ENCODE peak calls at places on chromosome 20, in four cellular contexts. J, L, F and Z are unnamed samples.

GRCh38 chr20:7627734-7628663 is 312.3 kb downstream of the HAO1 start:
- DNase-seq in F (no peak), J (peak), L (no peak), Z (peak)

GRCh38 chr20:37278966-37279590 is 10.4 kb upstream of the MANBAL start:
- DNase-seq in J (peak), L (no peak), F (no peak), Z (peak)

GRCh38 chr20:52586697-52587096 is 385.5 kb upstream of the TSHZ2 start:
- DNase-seq in F (no peak), L (no peak), J (no peak), Z (no peak)

GRCh38 chr20:59940129-59940955 is at the start of the genes FAM217B and PPP1R3D:
- DNase-seq in F (peak), L (peak), J (peak), Z (peak)

GRCh38 chr20:3843490-3843889 is 3.1 kb upstream of the MAVS start:
- DNase-seq in F (no peak), L (no peak), J (peak), Z (peak)

GRCh38 chr20:35466856-35467255 is 11.5 kb downstream of the CEP250 start:
- DNase-seq in J (no peak), F (no peak), L (no peak), Z (no peak)

GRCh38 chr20:9454781-9455180 is 59.6 kb upstream of the LAMP5 start:
- DNase-seq in F (no peak), J (no peak), L (no peak), Z (peak)

GRCh38 chr20:35699914-35700624 is 864 bp downstream of the ROMO1 start:
- DNase-seq in J (peak), L (no peak), F (no peak), Z (peak)

GRCh38 chr20:40982415-40983145 is 46.0 kb upstream of the TOP1 start:
- DNase-seq in L (no peak), J (no peak), F (peak), Z (no peak)

GRCh38 chr20:41692479-41693135 is 74.4 kb upstream of the CHD6 start:
- DNase-seq in J (peak), L (peak), F (peak), Z (peak)

GRCh38 chr20:32779500-32780215 is 17.5 kb downstream of the DNMT3B start:
- DNase-seq in F (peak), J (no peak), L (peak), Z (no peak)

GRCh38 chr20:47568019-47568418 is 66.3 kb downstream of the NCOA3 start:
- DNase-seq in L (no peak), F (no peak), J (peak), Z (peak)

DNA sequence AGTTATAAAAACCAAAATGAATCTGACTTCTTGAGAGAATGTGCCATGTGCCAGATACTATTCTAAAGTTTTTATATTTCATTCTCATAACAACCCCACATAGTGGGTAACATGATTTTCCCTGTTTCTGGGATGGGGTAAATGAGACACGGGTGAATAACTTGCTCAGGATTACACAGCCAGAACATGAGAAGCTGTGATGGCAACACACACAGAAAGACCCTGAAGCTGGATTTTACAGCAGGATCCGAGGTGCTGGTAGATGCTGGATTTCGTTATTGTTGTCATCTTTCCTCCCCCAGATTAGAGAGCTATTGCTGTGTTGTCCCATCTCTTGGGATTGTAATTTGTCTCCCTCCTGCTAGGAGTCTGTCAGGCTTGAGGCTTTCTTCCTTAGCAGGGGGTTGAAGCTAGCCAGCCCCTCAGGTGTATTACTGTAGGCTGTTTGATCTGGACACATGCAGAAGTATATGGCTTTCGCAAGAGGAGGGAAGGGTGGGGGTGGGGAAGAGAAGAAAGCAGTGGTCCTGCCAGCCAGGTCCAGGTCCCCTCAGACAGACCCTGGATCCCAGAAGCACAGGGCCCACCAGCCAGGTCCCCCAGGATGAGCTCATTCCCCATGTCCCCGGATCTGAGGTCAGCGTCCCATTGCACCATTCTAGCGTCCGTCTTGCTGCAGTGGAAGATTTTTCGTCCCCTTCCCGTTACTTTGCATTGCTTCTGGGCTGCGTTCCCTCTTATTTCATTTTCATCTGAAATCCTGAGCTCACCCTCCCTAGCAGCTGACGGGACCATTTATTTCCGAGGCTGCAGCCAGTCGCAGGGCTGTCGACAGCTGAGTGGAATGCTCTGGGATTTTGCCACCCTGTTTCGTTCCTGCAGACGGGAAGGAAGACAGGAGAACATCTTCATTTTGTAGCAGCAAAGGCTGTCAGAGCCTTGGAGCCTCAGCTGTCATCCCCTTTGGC is 7.3 kb upstream of the KCNG1 start:
- DNase-seq in J (no peak), L (no peak), F (no peak), Z (peak)
- H2AFZ ChIP-seq in J (no peak), L (no peak), F (no peak), Z (peak)

GRCh38 chr20:49566401-49566800 is 1.5 kb downstream of the PTGIS start:
- DNase-seq in F (no peak), J (no peak), L (no peak), Z (peak)
- H2AFZ ChIP-seq in F (no peak), J (no peak), L (no peak), Z (peak)

DNA sequence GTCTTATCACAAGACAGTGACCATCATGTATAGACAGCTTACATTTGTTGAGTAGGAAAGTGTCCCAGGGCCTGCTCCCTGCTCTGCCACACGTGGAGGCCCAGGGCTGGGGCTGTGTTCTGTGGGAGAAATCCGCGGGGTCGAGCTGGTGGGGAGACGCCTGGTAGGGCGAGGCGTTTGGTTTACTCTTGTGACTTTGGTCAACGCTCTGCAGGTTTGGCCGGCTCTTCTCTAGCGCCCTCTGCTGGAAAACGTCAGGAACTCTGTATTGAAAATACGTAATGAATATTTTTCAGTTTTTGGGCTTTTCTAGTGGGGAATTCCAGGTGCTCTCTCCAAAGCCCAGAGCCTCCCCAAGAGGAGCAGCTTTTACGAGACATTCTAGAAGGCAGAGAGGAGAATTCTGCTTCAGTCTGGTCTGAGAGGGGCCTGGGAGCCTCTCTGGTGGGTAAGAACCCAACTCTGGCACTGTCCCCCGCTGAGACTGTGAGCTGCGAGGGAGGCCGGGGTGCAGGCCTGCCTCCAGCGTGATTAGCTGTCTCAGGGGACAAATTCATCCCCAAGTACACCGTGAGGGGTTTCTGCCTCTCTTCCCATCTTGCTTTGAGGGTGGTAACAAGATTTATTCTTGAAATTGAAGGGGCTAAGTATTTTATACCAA is 112.6 kb upstream of the RALGAPA2 start:
- DNase-seq in F (peak), L (peak), J (no peak), Z (peak)
- H2AFZ ChIP-seq in F (peak), L (no peak), J (no peak), Z (no peak)

GRCh38 chr20:14744723-14745122 is 407.3 kb upstream of the FLRT3 start:
- DNase-seq in J (no peak), F (no peak), L (no peak), Z (no peak)
- H2AFZ ChIP-seq in J (no peak), F (no peak), L (no peak), Z (no peak)